ENCODE peak calls at places on chromosomes 12 and 14, in nine cellular contexts. Y is CD8-positive, alpha-beta memory T cell; P is psoas muscle; H is ascending aorta; C is effector memory CD4-positive, alpha-beta T cell; V is IMR-90; S is cardiac muscle cell; Z is GM23248; F is SJCRH30. X is an unnamed sample.

GRCh38 chr12:26014085-26014484 is 55.6 kb downstream of the RASSF8 start:
- DNase-seq in Z (peak; percentile 60), V (peak; percentile 13), F (no peak), Y (no peak), H (no peak), P (no peak), S (no peak), C (no peak), X (peak; percentile 48)

GRCh38 chr12:50574621-50575348 is 70.0 kb downstream of the DIP2B start:
- DNase-seq in S (no peak), H (no peak), V (peak; percentile 32), Z (peak; percentile 66), Y (no peak), F (no peak), C (no peak), P (no peak), X (no peak)

GRCh38 chr12:108861878-108862587 is 4.7 kb upstream of the SSH1 start:
- DNase-seq in S (no peak), F (no peak), C (no peak), Y (no peak), V (no peak), Z (no peak), P (no peak), H (no peak), X (no peak)

GRCh38 chr12:70619471-70620152 is 17.6 kb downstream of the PTPRB start:
- DNase-seq in Z (peak; percentile 42), C (no peak), Y (no peak), V (peak; percentile 70), S (no peak), F (no peak), H (no peak), P (no peak), X (peak; percentile 10)

GRCh38 chr12:121018860-121019259 is 2.6 kb upstream of the C12orf43 start:
- DNase-seq in V (no peak), P (no peak), H (no peak), Y (no peak), C (no peak), Z (no peak), S (no peak), F (no peak), X (no peak)

GRCh38 chr12:41795066-41795465 is 349.6 kb downstream of the GXYLT1 start:
- DNase-seq in V (peak; percentile 2), Y (no peak), C (no peak), F (no peak), S (no peak), H (no peak), P (no peak), Z (peak; percentile 31), X (peak; percentile 90)

GRCh38 chr12:98403936-98404335 is 111.5 kb upstream of the TMPO start:
- DNase-seq in C (no peak), S (no peak), V (no peak), F (no peak), H (no peak), P (no peak), Z (no peak), Y (no peak), X (no peak)

GRCh38 chr12:26580619-26581018 is 252.4 kb downstream of the ITPR2 start:
- DNase-seq in C (no peak), P (no peak), F (no peak), V (no peak), H (no peak), S (no peak), Z (no peak), Y (no peak), X (no peak)

GRCh38 chr12:53659011-53659551 is 16.8 kb downstream of the ATP5MC2 start:
- DNase-seq in Z (peak; percentile 79), V (peak; percentile 88), H (peak; percentile 81), S (no peak), Y (no peak), P (no peak), C (no peak), F (peak; percentile 95), X (peak; percentile 93)

GRCh38 chr12:468671-469389 is 9.1 kb downstream of the B4GALNT3 start:
- DNase-seq in H (peak; percentile 78), F (no peak), Y (no peak), Z (no peak), C (no peak), P (no peak), S (no peak), V (peak; percentile 26), X (peak; percentile 87)

GRCh38 chr14:89201645-89202044 is 215.4 kb downstream of the FOXN3 start:
- DNase-seq in F (peak; percentile 60), S (no peak), P (no peak), Y (no peak), H (no peak), Z (no peak), C (no peak), V (no peak), X (no peak)

GRCh38 chr14:105168979-105169507 is 467 bp upstream of the JAG2 start:
- DNase-seq in C (no peak), S (peak; percentile 63), Z (peak; percentile 34), Y (peak; percentile 30), V (no peak), P (no peak), H (no peak), F (no peak), X (no peak)

GRCh38 chr12:107515446-107515958 is 170.1 kb upstream of the PWP1 start:
- DNase-seq in F (peak; percentile 29), Z (peak; percentile 98), Y (no peak), S (no peak), C (no peak), H (peak; percentile 85), V (peak; percentile 93), P (peak; percentile 72), X (peak; percentile 99)

GRCh38 chr12:96809522-96809921 is 97.5 kb upstream of the NEDD1 start:
- DNase-seq in C (no peak), H (no peak), Y (no peak), V (no peak), F (no peak), P (no peak), S (no peak), Z (no peak), X (no peak)

GRCh38 chr14:90419200-90419599 is 22.4 kb downstream of the CALM1 start:
- DNase-seq in F (peak; percentile 83), V (peak; percentile 98), Y (no peak), P (peak; percentile 78), H (peak; percentile 96), C (no peak), Z (peak; percentile 95), S (no peak), X (peak; percentile 97)

GRCh38 chr14:95466506-95466905 is 49.9 kb downstream of the SYNE3 start:
- DNase-seq in S (no peak), C (no peak), Y (no peak), P (no peak), Z (no peak), H (no peak), V (no peak), F (no peak), X (no peak)

GRCh38 chr14:31419179-31420012 is 954 bp downstream of the HEATR5A start:
- DNase-seq in Y (no peak), F (peak; percentile 65), Z (peak; percentile 79), C (no peak), V (peak; percentile 37), S (no peak), H (no peak), P (no peak), X (peak; percentile 51)

GRCh38 chr12:13183621-13184020 is 12.9 kb upstream of the EMP1 start:
- DNase-seq in V (peak; percentile 46), P (no peak), Y (no peak), F (no peak), H (no peak), Z (peak; percentile 65), C (no peak), S (no peak), X (no peak)

GRCh38 chr12:126361804-126362203 is 1296.6 kb downstream of the AACS start:
- DNase-seq in F (no peak), S (no peak), H (no peak), C (no peak), V (no peak), Y (no peak), Z (no peak), P (no peak), X (no peak)

GRCh38 chr12:126355346-126355745 is 1290.1 kb downstream of the AACS start:
- DNase-seq in F (no peak), Y (no peak), Z (no peak), H (no peak), V (no peak), S (no peak), C (no peak), P (no peak), X (no peak)

GRCh38 chr12:126362490-126362889 is 1297.3 kb downstream of the AACS start:
- DNase-seq in H (no peak), V (no peak), Z (no peak), Y (no peak), P (no peak), C (no peak), F (no peak), S (no peak), X (peak; percentile 40)

GRCh38 chr12:126362964-126363363 is 1297.7 kb downstream of the AACS start:
- DNase-seq in C (no peak), V (no peak), Y (no peak), S (no peak), F (no peak), H (no peak), Z (no peak), P (no peak), X (no peak)

DNA sequence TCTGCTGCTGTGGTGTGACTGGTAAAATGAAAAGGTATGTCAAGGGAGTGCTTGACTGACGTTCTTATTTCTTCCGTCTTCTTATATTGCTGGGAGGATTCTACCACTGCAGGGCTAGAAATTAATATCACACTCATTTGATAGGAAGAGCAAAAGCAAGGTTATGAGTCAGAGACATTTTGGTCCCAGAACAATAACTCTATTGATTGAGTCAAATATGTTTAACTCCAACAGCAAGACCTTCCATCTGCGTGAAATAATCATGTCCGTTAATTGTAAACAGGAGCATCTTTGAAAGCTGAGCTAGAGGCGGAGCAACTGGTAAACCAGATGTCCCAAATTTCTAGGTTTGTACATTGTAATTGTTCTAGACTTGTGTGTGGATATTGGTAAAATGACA is 1293.6 kb downstream of the AACS start:
- DNase-seq in Z (no peak), C (no peak), F (no peak), V (no peak), S (no peak), Y (no peak), P (no peak), H (no peak), X (no peak)
- H3K4me1 ChIP-seq in Z (no peaks in the 10 kb centered on the region), C (no peaks in the 10 kb centered on the region), F (no peaks in the 10 kb centered on the region), V (no peaks in the 10 kb centered on the region), S (no peaks in the 10 kb centered on the region), Y (no peaks in the 10 kb centered on the region), P (no peaks in the 10 kb centered on the region), H (no peaks in the 10 kb centered on the region), X (no peaks in the 10 kb centered on the region)

GRCh38 chr14:99573436-99574098 is 30.4 kb downstream of the CCDC85C start:
- DNase-seq in Y (no peak), C (no peak), Z (no peak), V (no peak), F (no peak), H (no peak), P (no peak), S (no peak), X (no peak)
- H3K4me1 ChIP-seq in Y (no peaks in the 10 kb centered on the region), C (no peaks in the 10 kb centered on the region), Z (peaks cover 20% of the 10 kb centered on the region), V (peaks cover 63% of the 10 kb centered on the region), F (peaks cover 73% of the 10 kb centered on the region), H (no peaks in the 10 kb centered on the region), P (peaks cover 58% of the 10 kb centered on the region), S (peaks cover 85% of the 10 kb centered on the region), X (peaks cover 37% of the 10 kb centered on the region)

GRCh38 chr12:6964605-6965025 is 5.8 kb downstream of the PHB2 start:
- DNase-seq in V (no peak), S (no peak), F (no peak), C (no peak), P (no peak), H (no peak), Y (no peak), Z (no peak), X (no peak)
- H3K4me1 ChIP-seq in V (peaks cover 9% of the 10 kb centered on the region), S (peaks cover 20% of the 10 kb centered on the region), F (peaks cover 15% of the 10 kb centered on the region), C (peaks cover 44% of the 10 kb centered on the region), P (peaks cover 28% of the 10 kb centered on the region), H (no peaks in the 10 kb centered on the region), Y (peaks cover 59% of the 10 kb centered on the region), Z (peaks cover 15% of the 10 kb centered on the region), X (peaks cover 9% of the 10 kb centered on the region)

GRCh38 chr14:61528591-61529021 is 166.7 kb upstream of the HIF1A start:
- DNase-seq in Z (peak; percentile 93), Y (no peak), V (peak; percentile 98), P (no peak), H (no peak), S (no peak), C (no peak), F (no peak), X (peak; percentile 97)
- H3K4me1 ChIP-seq in Z (peaks cover 76% of the 10 kb centered on the region), Y (peaks cover 41% of the 10 kb centered on the region), V (peaks cover 41% of the 10 kb centered on the region), P (peaks cover 36% of the 10 kb centered on the region), H (peaks cover 17% of the 10 kb centered on the region), S (peaks cover 43% of the 10 kb centered on the region), C (peaks cover 16% of the 10 kb centered on the region), F (peaks cover 19% of the 10 kb centered on the region), X (peaks cover 16% of the 10 kb centered on the region)

X was measured in fibroblast of lung.